ENCODE peak calls at places on chromosome 5, in six cellular contexts. R is left ventricle myocardium inferior, D is left lung, C is WTC11, E is adrenal gland, A is dorsolateral prefrontal cortex. N is an unnamed sample.

GRCh38 chr5:72465068-72465467 is 42.1 kb downstream of the ZNF366 start:
- DNase-seq in A (no peak), E (no peak), R (no peak), D (no peak), C (no peak), N (no peak)

GRCh38 chr5:143311428-143311827 is 92.1 kb downstream of the NR3C1 start:
- DNase-seq in R (no peak), C (no peak), E (no peak), A (no peak), D (no peak), N (no peak)

GRCh38 chr5:38660194-38660668 is 103.8 kb upstream of the LIFR start:
- DNase-seq in D (no peak), E (no peak), R (no peak), A (no peak), C (peak; percentile 61), N (no peak)

GRCh38 chr5:135026645-135027317 is 7.2 kb downstream of the PITX1 start:
- DNase-seq in C (no peak), E (no peak), A (no peak), R (peak; percentile 5), D (peak; percentile 67), N (no peak)

GRCh38 chr5:91162534-91163381 is 220.4 kb downstream of the ARRDC3 start:
- DNase-seq in D (no peak), A (peak; percentile 51), C (no peak), E (peak; percentile 89), R (peak; percentile 35), N (no peak)

GRCh38 chr5:73985145-73985544 is 359.1 kb downstream of the ARHGEF28 start:
- DNase-seq in E (no peak), R (no peak), A (no peak), D (no peak), C (no peak), N (no peak)

GRCh38 chr5:600551-601541 is 11.3 kb upstream of the CEP72 start:
- DNase-seq in R (no peak), C (no peak), D (peak; percentile 69), E (peak; percentile 41), A (peak; percentile 23), N (no peak)

GRCh38 chr5:95891499-95891898 is 69.0 kb upstream of the GLRX start:
- DNase-seq in E (no peak), R (no peak), C (no peak), D (no peak), A (no peak), N (no peak)

GRCh38 chr5:164394686-164395187 is 889.3 kb downstream of the MAT2B start:
- DNase-seq in E (no peak), A (no peak), R (no peak), C (no peak), D (no peak), N (no peak)

GRCh38 chr5:167920589-167920988 is 370.9 kb upstream of the WWC1 start:
- DNase-seq in E (no peak), A (no peak), R (no peak), C (no peak), D (no peak), N (no peak)

GRCh38 chr5:171207256-171207866 is 101.7 kb upstream of the TLX3 start:
- DNase-seq in A (no peak), C (no peak), D (no peak), E (no peak), R (no peak), N (no peak)

GRCh38 chr5:177546262-177546741 is 8.1 kb downstream of the FAM193B start:
- DNase-seq in C (no peak), R (no peak), A (no peak), E (peak; percentile 85), D (no peak), N (no peak)

GRCh38 chr5:93385665-93386064 is 195.4 kb downstream of the NR2F1-AS1 start:
- DNase-seq in E (no peak), A (no peak), D (no peak), C (no peak), R (no peak), N (no peak)

GRCh38 chr5:170278611-170279500 is 18.7 kb downstream of the LCP2 start:
- DNase-seq in E (no peak), R (peak; percentile 51), C (peak; percentile 26), D (peak; percentile 89), A (no peak), N (peak; percentile 62)

GRCh38 chr5:23139338-23140171 is 286.4 kb upstream of the CDH12 start:
- DNase-seq in A (no peak), C (no peak), E (no peak), R (no peak), D (no peak), N (no peak)

GRCh38 chr5:25339541-25339940 is 694.8 kb upstream of the CDH10 start:
- DNase-seq in R (no peak), E (no peak), C (no peak), A (no peak), D (no peak), N (no peak)

GRCh38 chr5:32420506-32420905 is 24.0 kb downstream of the ZFR start:
- DNase-seq in C (no peak), R (no peak), E (no peak), A (no peak), D (no peak), N (no peak)

GRCh38 chr5:41270423-41271251 is 57.3 kb upstream of the C6 start:
- DNase-seq in E (peak; percentile 81), R (peak; percentile 26), A (no peak), D (no peak), C (peak; percentile 25), N (no peak)

GRCh38 chr5:170474489-170475266 is 29.1 kb upstream of the KCNIP1 start:
- DNase-seq in E (no peak), D (no peak), A (no peak), C (no peak), R (no peak), N (no peak)

GRCh38 chr5:98173334-98173733 is 600.1 kb upstream of the RGMB start:
- DNase-seq in C (no peak), R (no peak), E (no peak), A (no peak), D (no peak), N (no peak)

GRCh38 chr5:160166973-160167622 is 47.8 kb upstream of the PWWP2A start:
- DNase-seq in C (no peak), R (no peak), E (no peak), A (no peak), D (no peak), N (no peak)

GRCh38 chr5:133751846-133752245 is 139.5 kb upstream of the FSTL4 start:
- DNase-seq in R (no peak), C (no peak), A (no peak), D (no peak), E (no peak), N (no peak)

GRCh38 chr5:135264451-135265445 is 134.3 kb downstream of the MACROH2A1 start:
- DNase-seq in A (no peak), D (peak; percentile 24), E (no peak), R (no peak), C (no peak), N (no peak)

GRCh38 chr5:82011761-82012160 is 39.9 kb downstream of the ATG10 start:
- DNase-seq in E (no peak), D (no peak), R (no peak), C (no peak), A (no peak), N (no peak)

GRCh38 chr5:42429694-42430093 is 6.5 kb downstream of the GHR start:
- DNase-seq in A (no peak), C (no peak), R (no peak), D (no peak), E (no peak), N (no peak)

GRCh38 chr5:139619861-139620260 is 28.3 kb upstream of the CXXC5 start:
- DNase-seq in A (no peak), E (peak; percentile 36), R (no peak), D (no peak), C (no peak), N (no peak)

GRCh38 chr5:80590766-80591165 is 20.7 kb upstream of the ANKRD34B start:
- DNase-seq in D (no peak), R (no peak), C (no peak), A (no peak), E (no peak), N (no peak)

GRCh38 chr5:80592761-80593160 is 22.7 kb upstream of the ANKRD34B start:
- DNase-seq in A (no peak), R (no peak), D (no peak), C (no peak), E (no peak), N (no peak)

GRCh38 chr5:80588858-80589540 is 18.9 kb upstream of the ANKRD34B start:
- DNase-seq in C (no peak), D (no peak), R (no peak), E (no peak), A (no peak), N (no peak)

GRCh38 chr5:80592105-80592504 is 22.0 kb upstream of the ANKRD34B start:
- DNase-seq in A (no peak), E (no peak), R (no peak), C (no peak), D (no peak), N (no peak)

GRCh38 chr5:80591352-80591751 is 21.3 kb upstream of the ANKRD34B start:
- DNase-seq in R (no peak), D (no peak), A (no peak), E (no peak), C (no peak), N (no peak)
- TF ChIP-seq CTCF in R (no peak), D (no peak), A (no peak), E (no peak), C (no peak), N (no peak)

GRCh38 chr5:10702911-10703491 is 58.0 kb downstream of the DAP start:
- DNase-seq in A (peak; percentile 52), C (no peak), R (no peak), D (no peak), E (no peak), N (no peak)
- TF ChIP-seq CTCF in A (no peak), C (no peak), R (no peak), D (no peak), E (no peak), N (no peak)

GRCh38 chr5:79849061-79849460 is 142.0 kb downstream of the MTX3 start:
- DNase-seq in R (no peak), C (no peak), D (no peak), E (no peak), A (no peak), N (no peak)
- TF ChIP-seq CTCF in R (no peak), C (no peak), D (no peak), E (no peak), A (no peak), N (no peak)

DNA sequence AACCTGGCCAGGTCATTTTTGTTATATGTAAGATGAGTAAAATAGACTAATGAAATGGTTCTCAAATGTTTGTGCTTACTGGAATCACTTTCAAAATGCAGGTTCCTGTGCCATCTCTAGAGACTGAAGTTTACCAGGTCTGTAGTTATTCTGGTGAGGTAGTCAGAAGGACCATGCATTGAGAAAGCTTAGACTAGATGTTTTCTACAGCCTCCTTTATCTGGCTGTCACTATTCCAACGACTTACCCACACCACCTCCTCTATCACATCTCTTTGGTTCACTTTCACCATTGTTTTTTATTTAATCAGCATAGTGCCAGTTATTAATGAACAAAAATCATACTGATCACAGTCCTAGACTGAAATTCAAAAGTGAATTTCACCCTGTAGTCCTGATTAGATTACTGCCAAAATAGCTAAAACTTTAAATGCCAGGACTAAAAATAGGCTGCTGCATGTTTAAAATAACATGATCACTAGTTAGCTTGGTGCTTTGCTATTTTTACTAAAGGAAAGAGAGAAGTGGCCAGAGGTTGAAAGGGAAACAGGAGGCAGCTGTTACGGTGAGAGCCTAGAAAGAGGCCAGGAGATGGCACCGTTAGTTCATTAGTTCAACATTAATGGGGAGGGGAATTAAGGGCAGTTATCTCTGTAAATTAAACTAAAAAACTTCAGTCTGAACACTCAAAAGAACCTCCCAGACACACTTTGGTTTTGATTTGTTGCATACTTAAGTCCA is 13.9 kb upstream of the FNIP1 start:
- DNase-seq in E (no peak), A (no peak), R (no peak), D (no peak), C (peak; percentile 15), N (no peak)
- TF ChIP-seq CTCF in E (peak; percentile 52), A (peak; percentile 73), R (peak; percentile 54), D (no peak), C (no peak), N (no peak)